ENCODE peak calls at places on chromosomes 11 and 22, in six cellular contexts. N is body of pancreas, T is uterus, R is fibroblast of pulmonary artery, V is GM20000, X is WTC11. E is an unnamed sample.

GRCh38 chr11:134394311-134394710 is 17.7 kb downstream of the B3GAT1 start:
- DNase-seq in N (no peak), T (no peak), R (no peak), V (no peak), X (no peak), E (no peak)

GRCh38 chr11:75728992-75729391 is 11.4 kb downstream of the MOGAT2 start:
- DNase-seq in N (no peak), T (no peak), R (no peak), V (no peak), X (no peak), E (no peak)

GRCh38 chr11:62875698-62876483 is 4.8 kb upstream of the SLC3A2 start:
- DNase-seq in N (no peak), T (no peak), R (no peak), V (no peak), X (no peak), E (no peak)

GRCh38 chr11:65611758-65612603 is 2.0 kb downstream of the MAP3K11 start:
- DNase-seq in N (no peak), T (no peak), R (peak), V (no peak), X (no peak), E (no peak)

GRCh38 chr11:103619938-103620337 is 416.5 kb upstream of the DDI1 start:
- DNase-seq in N (no peak), T (no peak), R (no peak), V (no peak), X (no peak), E (no peak)

GRCh38 chr11:75174348-75174747 is 23.4 kb downstream of the SLCO2B1 start:
- DNase-seq in N (no peak), T (no peak), R (no peak), V (no peak), X (no peak), E (no peak)

GRCh38 chr11:73154178-73154577 is 12.1 kb upstream of the FCHSD2 start:
- DNase-seq in N (no peak), T (peak), R (no peak), V (peak), X (no peak), E (no peak)

GRCh38 chr11:35688023-35688422 is 25.4 kb downstream of the TRIM44 start:
- DNase-seq in N (no peak), T (no peak), R (peak), V (no peak), X (no peak), E (no peak)

GRCh38 chr11:71311928-71312510 is 59.6 kb upstream of the SHANK2 start:
- DNase-seq in N (no peak), T (no peak), R (no peak), V (no peak), X (no peak), E (no peak)

GRCh38 chr11:9760180-9760550 is 96.3 kb downstream of the SWAP70 start:
- DNase-seq in N (peak), T (peak), R (peak), V (no peak), X (no peak), E (peak)

GRCh38 chr22:22825213-22825593 is 62.4 kb upstream of the IGLL5 start:
- DNase-seq in N (no peak), T (no peak), R (no peak), V (no peak), X (no peak), E (no peak)

GRCh38 chr22:28935713-28936112 is 52.3 kb downstream of the ZNRF3 start:
- DNase-seq in N (no peak), T (no peak), R (no peak), V (no peak), X (peak), E (no peak)
- TF ChIP-seq CTCF in N (no peak), T (no peak), R (peak), V (no peak), X (peak), E (no peak)

GRCh38 chr22:42294034-42294985 is 23.9 kb upstream of the TCF20 start:
- DNase-seq in N (peak), T (no peak), R (peak), V (no peak), X (peak), E (no peak)
- TF ChIP-seq CTCF in N (no peak), T (no peak), R (no peak), V (no peak), X (no peak), E (no peak)

DNA sequence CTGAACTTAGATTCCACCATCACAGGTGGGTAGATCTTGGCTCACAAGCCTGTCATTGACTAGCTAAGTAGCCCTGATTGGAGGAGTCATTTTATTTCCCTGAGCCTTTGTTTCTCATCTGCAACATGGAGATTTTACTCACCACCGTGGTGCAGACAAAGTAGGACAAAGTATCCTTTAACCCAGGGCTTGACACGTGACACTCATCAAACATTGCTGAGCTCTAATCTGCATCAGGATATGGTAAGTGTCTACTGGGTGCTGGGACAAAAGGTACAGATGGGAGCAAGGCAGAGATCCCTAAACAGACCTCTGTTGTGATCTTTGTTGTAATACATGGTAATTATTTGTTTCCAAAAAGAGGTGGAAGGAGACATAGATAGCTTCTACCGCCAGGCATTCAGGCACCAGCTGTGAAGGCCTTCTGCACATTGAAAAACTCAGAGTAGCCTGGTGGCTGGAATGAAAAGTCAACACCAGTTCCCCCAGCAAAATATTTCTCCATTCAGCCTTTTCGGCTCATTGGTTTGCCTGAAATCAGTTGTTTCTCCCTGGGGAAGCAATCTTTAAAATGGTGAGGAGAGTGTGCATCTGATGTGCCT is 18.3 kb upstream of the MICAL2 start:
- DNase-seq in N (no peak), T (no peak), R (no peak), V (no peak), X (no peak), E (no peak)
- TF ChIP-seq CTCF in N (no peak), T (no peak), R (no peak), V (no peak), X (no peak), E (no peak)

DNA sequence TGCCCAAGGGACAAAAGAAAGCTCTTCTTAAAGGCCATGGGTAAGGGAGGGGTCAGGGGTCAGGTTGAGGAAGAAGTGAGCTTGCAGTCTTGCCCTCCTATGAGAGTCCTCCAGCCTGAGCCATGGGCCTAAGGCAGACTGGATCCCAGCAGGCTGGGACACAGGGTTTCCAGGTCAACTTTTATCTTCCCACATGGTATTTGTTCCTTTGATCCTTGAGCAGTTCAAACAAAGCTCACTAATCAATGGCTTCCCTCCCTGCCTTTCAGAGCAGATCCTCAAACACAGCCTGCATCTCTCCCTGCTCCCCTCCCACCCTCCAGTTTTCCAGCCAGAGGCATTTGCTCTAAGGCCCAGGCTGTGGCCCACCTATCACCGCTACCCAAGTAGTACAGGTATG is 589.3 kb downstream of the INSC start:
- DNase-seq in N (no peak), T (no peak), R (no peak), V (no peak), X (no peak), E (no peak)
- TF ChIP-seq CTCF in N (no peak), T (no peak), R (no peak), V (no peak), X (no peak), E (no peak)

GRCh38 chr11:1706634-1707400 is 9.8 kb downstream of the KRTAP5-6 start:
- DNase-seq in N (no peak), T (no peak), R (no peak), V (no peak), X (peak), E (no peak)
- TF ChIP-seq CTCF in N (no peak), T (no peak), R (peak), V (no peak), X (no peak), E (no peak)

DNA sequence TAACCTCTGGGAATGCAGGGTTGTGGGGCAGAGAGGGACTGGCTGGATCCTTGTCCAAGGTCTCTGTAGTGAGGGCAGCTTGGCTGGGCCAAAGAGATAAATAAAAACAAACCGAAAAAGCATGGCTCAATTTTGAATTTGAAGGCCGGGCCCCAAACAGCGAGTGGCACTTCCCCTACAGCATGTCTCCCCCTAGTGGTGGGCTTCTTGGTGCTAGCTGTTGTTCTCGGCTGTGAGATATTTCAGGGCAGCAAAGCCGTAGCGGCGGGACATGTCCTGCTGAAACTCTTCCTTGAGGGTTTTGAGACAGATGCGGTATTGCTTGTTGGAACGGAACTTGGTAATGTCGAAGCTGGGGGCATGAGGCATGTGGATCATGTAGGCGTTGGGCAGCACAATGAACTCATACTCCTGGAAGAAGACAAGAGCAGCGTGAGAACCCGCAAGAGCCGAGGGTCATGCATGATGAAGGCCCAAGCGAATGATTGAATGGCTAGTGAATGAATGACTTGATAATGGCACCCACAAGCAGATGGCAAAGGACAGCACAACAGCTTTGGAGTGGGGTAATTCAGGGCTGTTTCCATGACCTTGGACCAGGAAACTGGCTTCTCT is 216.1 kb upstream of the SYN3 start:
- DNase-seq in N (no peak), T (no peak), R (peak), V (peak), X (peak), E (no peak)
- TF ChIP-seq CTCF in N (no peak), T (peak), R (peak), V (peak), X (peak), E (no peak)

E was measured in omental fat pad.